ENCODE peak calls at places on chromosome 1, in five cellular contexts. J is epithelial cell of proximal tubule; U is activated CD4-positive, alpha-beta T cell treated with anti-CD3 and anti-CD28 coated beads for 24 hours; K is stimulated activated CD4-positive, alpha-beta T cell treated with anti-CD3 and anti-CD28 coated beads, Interleukin-4, amount 100 ng/mL, for 1 hour; Y is MM.1S. W is an unnamed sample.

GRCh38 chr1:25676488-25676887 is 59.9 kb downstream of the MAN1C1 start:
- DNase-seq in Y (no peak), U (no peak), K (no peak), J (no peak), W (peak; percentile 7)

GRCh38 chr1:68166348-68166747 is 66.0 kb downstream of the WLS start:
- DNase-seq in J (no peak), U (no peak), K (no peak), Y (no peak), W (no peak)

GRCh38 chr1:159444507-159444906 is 5.0 kb downstream of the OR10J1 start:
- DNase-seq in U (no peak), K (no peak), J (peak; percentile 92), Y (no peak), W (no peak)

GRCh38 chr1:69794831-69795230 is 227.1 kb downstream of the LRRC7 start:
- DNase-seq in J (no peak), K (no peak), U (no peak), Y (no peak), W (no peak)

GRCh38 chr1:158924677-158925076 is 6.7 kb upstream of the PYHIN1 start:
- DNase-seq in J (no peak), U (no peak), K (no peak), Y (no peak), W (no peak)

GRCh38 chr1:98490099-98490498 is 171.4 kb upstream of the SNX7 start:
- DNase-seq in U (no peak), K (no peak), Y (no peak), J (no peak), W (no peak)

GRCh38 chr1:116243673-116244101 is 129.4 kb upstream of the ATP1A1 start:
- DNase-seq in Y (no peak), U (no peak), K (no peak), J (no peak), W (no peak)

GRCh38 chr1:30407862-30408580 is 315.4 kb downstream of the MATN1 start:
- DNase-seq in K (no peak), J (no peak), Y (no peak), U (no peak), W (no peak)

GRCh38 chr1:198088360-198089071 is 68.3 kb upstream of the NEK7 start:
- DNase-seq in K (no peak), J (no peak), Y (peak; percentile 65), U (no peak), W (no peak)

GRCh38 chr1:55463814-55464445 is 248.8 kb upstream of the USP24 start:
- DNase-seq in U (no peak), K (no peak), Y (no peak), J (no peak), W (no peak)